ENCODE peak calls at places on chromosome 5, in six cellular contexts. One of them, this sample, is unnamed.

GRCh38 chr5:124301850-124302249 is 444.6 kb downstream of the ZNF608 start:
- DNase-seq in GM13976: no peak
- DNase-seq in left cardiac atrium: no peak
- DNase-seq in right cardiac atrium: no peak
- DNase-seq in cardiac fibroblast: peak; percentile 47
- DNase-seq in activated naive CD8-positive, alpha-beta T cell treated with anti-CD3 and anti-CD28 coated beads for 36 hours: no peak
- DNase-seq in this sample: no peak

GRCh38 chr5:15612915-15613635 is 113.1 kb downstream of the FBXL7 start:
- DNase-seq in GM13976: no peak
- DNase-seq in left cardiac atrium: no peak
- DNase-seq in right cardiac atrium: no peak
- DNase-seq in cardiac fibroblast: no peak
- DNase-seq in activated naive CD8-positive, alpha-beta T cell treated with anti-CD3 and anti-CD28 coated beads for 36 hours: no peak
- DNase-seq in this sample: no peak

GRCh38 chr5:159874308-159874707 is 42.0 kb upstream of the ADRA1B start:
- DNase-seq in GM13976: no peak
- DNase-seq in left cardiac atrium: no peak
- DNase-seq in right cardiac atrium: no peak
- DNase-seq in cardiac fibroblast: no peak
- DNase-seq in activated naive CD8-positive, alpha-beta T cell treated with anti-CD3 and anti-CD28 coated beads for 36 hours: no peak
- DNase-seq in this sample: no peak

GRCh38 chr5:75142566-75143136 is 90.3 kb upstream of the GCNT4 start:
- DNase-seq in GM13976: no peak
- DNase-seq in left cardiac atrium: no peak
- DNase-seq in right cardiac atrium: no peak
- DNase-seq in cardiac fibroblast: no peak
- DNase-seq in activated naive CD8-positive, alpha-beta T cell treated with anti-CD3 and anti-CD28 coated beads for 36 hours: no peak
- DNase-seq in this sample: no peak

GRCh38 chr5:166509085-166509484 is 1782.4 kb upstream of the WWC1 start:
- DNase-seq in GM13976: no peak
- DNase-seq in left cardiac atrium: no peak
- DNase-seq in right cardiac atrium: no peak
- DNase-seq in cardiac fibroblast: peak; percentile 8
- DNase-seq in activated naive CD8-positive, alpha-beta T cell treated with anti-CD3 and anti-CD28 coated beads for 36 hours: no peak
- DNase-seq in this sample: no peak

GRCh38 chr5:56123531-56124243 is 109.4 kb downstream of the ANKRD55 start:
- DNase-seq in GM13976: no peak
- DNase-seq in left cardiac atrium: peak; percentile 79
- DNase-seq in right cardiac atrium: peak; percentile 66
- DNase-seq in cardiac fibroblast: peak; percentile 99
- DNase-seq in activated naive CD8-positive, alpha-beta T cell treated with anti-CD3 and anti-CD28 coated beads for 36 hours: no peak
- DNase-seq in this sample: peak; percentile 46

GRCh38 chr5:157100140-157100679 is 8.6 kb downstream of the HAVCR2 start:
- DNase-seq in GM13976: no peak
- DNase-seq in left cardiac atrium: no peak
- DNase-seq in right cardiac atrium: no peak
- DNase-seq in cardiac fibroblast: peak; percentile 61
- DNase-seq in activated naive CD8-positive, alpha-beta T cell treated with anti-CD3 and anti-CD28 coated beads for 36 hours: peak; percentile 40
- DNase-seq in this sample: no peak

GRCh38 chr5:2899311-2899710 is 147.8 kb upstream of the IRX2 start:
- DNase-seq in GM13976: no peak
- DNase-seq in left cardiac atrium: no peak
- DNase-seq in right cardiac atrium: no peak
- DNase-seq in cardiac fibroblast: no peak
- DNase-seq in activated naive CD8-positive, alpha-beta T cell treated with anti-CD3 and anti-CD28 coated beads for 36 hours: no peak
- DNase-seq in this sample: no peak

GRCh38 chr5:54243483-54244080 is 66.8 kb downstream of the ARL15 start:
- DNase-seq in GM13976: peak; percentile 49
- DNase-seq in left cardiac atrium: no peak
- DNase-seq in right cardiac atrium: no peak
- DNase-seq in cardiac fibroblast: peak; percentile 55
- DNase-seq in activated naive CD8-positive, alpha-beta T cell treated with anti-CD3 and anti-CD28 coated beads for 36 hours: peak; percentile 5
- DNase-seq in this sample: no peak

GRCh38 chr5:86337667-86338460 is 279.9 kb upstream of the COX7C start:
- DNase-seq in GM13976: no peak
- DNase-seq in left cardiac atrium: no peak
- DNase-seq in right cardiac atrium: no peak
- DNase-seq in cardiac fibroblast: no peak
- DNase-seq in activated naive CD8-positive, alpha-beta T cell treated with anti-CD3 and anti-CD28 coated beads for 36 hours: no peak
- DNase-seq in this sample: no peak

GRCh38 chr5:123805300-123805699 is 293.3 kb downstream of the CSNK1G3 start:
- DNase-seq in GM13976: no peak
- DNase-seq in left cardiac atrium: no peak
- DNase-seq in right cardiac atrium: no peak
- DNase-seq in cardiac fibroblast: no peak
- DNase-seq in activated naive CD8-positive, alpha-beta T cell treated with anti-CD3 and anti-CD28 coated beads for 36 hours: no peak
- DNase-seq in this sample: no peak

GRCh38 chr5:139657363-139658321 is 9.5 kb downstream of the CXXC5 start:
- DNase-seq in GM13976: no peak
- DNase-seq in left cardiac atrium: no peak
- DNase-seq in right cardiac atrium: peak; percentile 77
- DNase-seq in cardiac fibroblast: no peak
- DNase-seq in activated naive CD8-positive, alpha-beta T cell treated with anti-CD3 and anti-CD28 coated beads for 36 hours: no peak
- DNase-seq in this sample: no peak

GRCh38 chr5:112604741-112605390 is 132.8 kb upstream of the APC start:
- DNase-seq in GM13976: peak; percentile 33
- DNase-seq in left cardiac atrium: no peak
- DNase-seq in right cardiac atrium: no peak
- DNase-seq in cardiac fibroblast: peak; percentile 17
- DNase-seq in activated naive CD8-positive, alpha-beta T cell treated with anti-CD3 and anti-CD28 coated beads for 36 hours: no peak
- DNase-seq in this sample: no peak

GRCh38 chr5:68757813-68758212 is 336.0 kb upstream of the SLC30A5 start:
- DNase-seq in GM13976: no peak
- DNase-seq in left cardiac atrium: no peak
- DNase-seq in right cardiac atrium: no peak
- DNase-seq in cardiac fibroblast: no peak
- DNase-seq in activated naive CD8-positive, alpha-beta T cell treated with anti-CD3 and anti-CD28 coated beads for 36 hours: no peak
- DNase-seq in this sample: no peak

GRCh38 chr5:132759114-132760042 is 12.2 kb downstream of the CCNI2 start:
- DNase-seq in GM13976: no peak
- DNase-seq in left cardiac atrium: no peak
- DNase-seq in right cardiac atrium: no peak
- DNase-seq in cardiac fibroblast: no peak
- DNase-seq in activated naive CD8-positive, alpha-beta T cell treated with anti-CD3 and anti-CD28 coated beads for 36 hours: no peak
- DNase-seq in this sample: no peak

GRCh38 chr5:98793223-98793622 is 19.8 kb downstream of the RGMB start:
- DNase-seq in GM13976: no peak
- DNase-seq in left cardiac atrium: no peak
- DNase-seq in right cardiac atrium: no peak
- DNase-seq in cardiac fibroblast: no peak
- DNase-seq in activated naive CD8-positive, alpha-beta T cell treated with anti-CD3 and anti-CD28 coated beads for 36 hours: no peak
- DNase-seq in this sample: peak; percentile 53

GRCh38 chr5:149728303-149728702 is 1.8 kb upstream of the PPARGC1B start:
- DNase-seq in GM13976: no peak
- DNase-seq in left cardiac atrium: no peak
- DNase-seq in right cardiac atrium: no peak
- DNase-seq in cardiac fibroblast: no peak
- DNase-seq in activated naive CD8-positive, alpha-beta T cell treated with anti-CD3 and anti-CD28 coated beads for 36 hours: no peak
- DNase-seq in this sample: no peak

GRCh38 chr5:16489322-16489791 is 23.8 kb upstream of the ZNF622 start:
- DNase-seq in GM13976: no peak
- DNase-seq in left cardiac atrium: no peak
- DNase-seq in right cardiac atrium: no peak
- DNase-seq in cardiac fibroblast: peak; percentile 70
- DNase-seq in activated naive CD8-positive, alpha-beta T cell treated with anti-CD3 and anti-CD28 coated beads for 36 hours: no peak
- DNase-seq in this sample: no peak

GRCh38 chr5:133366438-133366837 is 245.9 kb downstream of the FSTL4 start:
- DNase-seq in GM13976: no peak
- DNase-seq in left cardiac atrium: no peak
- DNase-seq in right cardiac atrium: no peak
- DNase-seq in cardiac fibroblast: no peak
- DNase-seq in activated naive CD8-positive, alpha-beta T cell treated with anti-CD3 and anti-CD28 coated beads for 36 hours: no peak
- DNase-seq in this sample: no peak

GRCh38 chr5:5409151-5409810 is 13.2 kb upstream of the ICE1 start:
- DNase-seq in GM13976: no peak
- DNase-seq in left cardiac atrium: no peak
- DNase-seq in right cardiac atrium: no peak
- DNase-seq in cardiac fibroblast: no peak
- DNase-seq in activated naive CD8-positive, alpha-beta T cell treated with anti-CD3 and anti-CD28 coated beads for 36 hours: no peak
- DNase-seq in this sample: no peak

GRCh38 chr5:123543438-123543837 is 31.5 kb downstream of the CSNK1G3 start:
- DNase-seq in GM13976: no peak
- DNase-seq in left cardiac atrium: no peak
- DNase-seq in right cardiac atrium: no peak
- DNase-seq in cardiac fibroblast: no peak
- DNase-seq in activated naive CD8-positive, alpha-beta T cell treated with anti-CD3 and anti-CD28 coated beads for 36 hours: no peak
- DNase-seq in this sample: no peak

GRCh38 chr5:82640901-82641300 is 362.7 kb upstream of the RPS23 start:
- DNase-seq in GM13976: no peak
- DNase-seq in left cardiac atrium: no peak
- DNase-seq in right cardiac atrium: no peak
- DNase-seq in cardiac fibroblast: peak; percentile 25
- DNase-seq in activated naive CD8-positive, alpha-beta T cell treated with anti-CD3 and anti-CD28 coated beads for 36 hours: no peak
- DNase-seq in this sample: no peak

GRCh38 chr5:143397302-143398052 is 6.0 kb downstream of the NR3C1 start:
- DNase-seq in GM13976: no peak
- DNase-seq in left cardiac atrium: no peak
- DNase-seq in right cardiac atrium: no peak
- DNase-seq in cardiac fibroblast: no peak
- DNase-seq in activated naive CD8-positive, alpha-beta T cell treated with anti-CD3 and anti-CD28 coated beads for 36 hours: no peak
- DNase-seq in this sample: no peak